ENCODE peak calls at places on chromosomes 1 and 21, in seven cellular contexts. M is adrenal gland, Y is K562, X is left ventricle myocardium inferior, F is lung, I is heart right ventricle, V is Peyer's patch. Z is an unnamed sample.

GRCh38 chr1:25744140-25744581 is 55.8 kb upstream of the SELENON start:
- DNase-seq in M (peak; percentile 77), Y (peak; percentile 27), X (peak; percentile 73), F (peak; percentile 68), I (peak; percentile 78), V (no peak), Z (no peak)

GRCh38 chr1:211951856-211952255 is 83.5 kb downstream of the INTS7 start:
- DNase-seq in M (no peak), Y (no peak), X (no peak), F (no peak), I (no peak), V (no peak), Z (peak; percentile 91)

GRCh38 chr1:235041201-235041600 is 87.4 kb downstream of the TOMM20 start:
- DNase-seq in M (no peak), Y (no peak), X (no peak), F (no peak), I (no peak), V (no peak), Z (no peak)

GRCh38 chr1:232385221-232385620 is 244.7 kb downstream of the SIPA1L2 start:
- DNase-seq in M (no peak), Y (no peak), X (no peak), F (no peak), I (no peak), V (no peak), Z (peak; percentile 41)

GRCh38 chr1:41038110-41038509 is 16.6 kb upstream of the SLFNL1 start:
- DNase-seq in M (no peak), Y (no peak), X (no peak), F (no peak), I (no peak), V (no peak), Z (no peak)

GRCh38 chr21:30146558-30147282 is 19.9 kb downstream of the CLDN17 start:
- DNase-seq in M (no peak), Y (no peak), X (no peak), F (no peak), I (no peak), V (no peak), Z (no peak)

GRCh38 chr1:12111741-12112140 is 48.6 kb downstream of the TNFRSF8 start:
- DNase-seq in M (no peak), Y (no peak), X (no peak), F (no peak), I (no peak), V (no peak), Z (no peak)

GRCh38 chr1:165143437-165144065 is 213.0 kb downstream of the LMX1A start:
- DNase-seq in M (peak; percentile 29), Y (peak; percentile 59), X (no peak), F (no peak), I (no peak), V (no peak), Z (no peak)

GRCh38 chr1:175448467-175448866 is 255.9 kb upstream of the KIAA0040 start:
- DNase-seq in M (no peak), Y (no peak), X (no peak), F (no peak), I (no peak), V (no peak), Z (no peak)

GRCh38 chr1:230365723-230366307 is 60.3 kb downstream of the PGBD5 start:
- DNase-seq in M (no peak), Y (no peak), X (no peak), F (no peak), I (no peak), V (no peak), Z (no peak)

GRCh38 chr1:56094168-56094567 is 485.2 kb downstream of the PLPP3 start:
- DNase-seq in M (no peak), Y (no peak), X (no peak), F (no peak), I (no peak), V (no peak), Z (no peak)

GRCh38 chr1:110630770-110631663 is 24.9 kb upstream of the KCNA2 start:
- DNase-seq in M (peak; percentile 84), Y (peak; percentile 84), X (peak; percentile 73), F (peak; percentile 83), I (peak; percentile 83), V (peak; percentile 88), Z (no peak)

GRCh38 chr1:211320980-211321379 is 5.7 kb upstream of the TRAF5 start:
- DNase-seq in M (no peak), Y (no peak), X (no peak), F (no peak), I (no peak), V (no peak), Z (no peak)

GRCh38 chr1:87981386-87981785 is 652.7 kb downstream of the LMO4 start:
- DNase-seq in M (no peak), Y (no peak), X (no peak), F (no peak), I (no peak), V (no peak), Z (no peak)

GRCh38 chr1:184890539-184890973 is 83.8 kb downstream of the NIBAN1 start:
- DNase-seq in M (peak; percentile 70), Y (no peak), X (no peak), F (no peak), I (peak; percentile 64), V (no peak), Z (no peak)

GRCh38 chr1:216723274-216723780 is at the start of gene ESRRG:
- DNase-seq in M (peak; percentile 78), Y (no peak), X (peak; percentile 64), F (no peak), I (peak; percentile 56), V (no peak), Z (peak; percentile 4)

GRCh38 chr1:246727594-246727993 is 3.4 kb downstream of the SCCPDH start:
- DNase-seq in M (no peak), Y (no peak), X (no peak), F (no peak), I (no peak), V (no peak), Z (no peak)

GRCh38 chr1:194295690-194296089 is 1109.3 kb upstream of the B3GALT2 start:
- DNase-seq in M (no peak), Y (peak; percentile 11), X (no peak), F (no peak), I (peak; percentile 7), V (no peak), Z (no peak)

GRCh38 chr1:7280257-7280656 is 490.8 kb upstream of the VAMP3 start:
- DNase-seq in M (no peak), Y (no peak), X (no peak), F (peak; percentile 4), I (no peak), V (no peak), Z (no peak)

GRCh38 chr1:20184481-20184900 is 1.4 kb upstream of the UBXN10 start:
- DNase-seq in M (no peak), Y (peak; percentile 83), X (no peak), F (no peak), I (no peak), V (no peak), Z (no peak)

GRCh38 chr1:11930571-11931445 is 3.7 kb upstream of the PLOD1 start:
- DNase-seq in M (no peak), Y (no peak), X (peak; percentile 53), F (no peak), I (peak; percentile 71), V (no peak), Z (no peak)

DNA sequence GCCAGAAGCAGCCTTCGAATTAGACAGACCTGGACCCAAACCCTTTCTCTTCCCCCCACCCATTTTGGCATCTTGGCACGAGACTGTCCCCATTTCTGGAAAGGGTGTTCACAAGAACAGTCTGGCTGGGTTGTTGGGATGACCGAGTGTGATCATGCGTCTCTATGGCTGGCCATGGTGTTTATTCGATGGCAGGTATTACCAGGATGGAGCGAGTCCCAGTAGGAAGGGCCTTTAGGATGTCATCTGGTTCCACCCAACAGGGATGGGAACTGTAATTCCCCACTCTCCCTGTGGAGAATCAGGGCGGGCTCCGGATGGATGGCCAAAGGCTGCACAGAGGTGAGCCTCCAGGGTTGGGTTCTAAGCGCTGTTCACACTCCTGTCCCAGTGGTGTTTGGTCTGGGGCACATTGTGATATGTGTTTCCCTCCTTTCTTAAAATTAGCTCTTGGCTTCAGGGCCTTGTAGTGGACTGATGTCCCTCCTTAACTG is 33.4 kb upstream of the ATP5PO start:
- DNase-seq in M (no peak), Y (no peak), X (no peak), F (no peak), I (no peak), V (no peak), Z (no peak)
- H3K4me3 ChIP-seq in M (no peak overlapping the region), Y (no peak overlapping the region), X (no peak overlapping the region), F (no peak overlapping the region), I (no peak overlapping the region), V (no peak overlapping the region), Z (no peak overlapping the region)

DNA sequence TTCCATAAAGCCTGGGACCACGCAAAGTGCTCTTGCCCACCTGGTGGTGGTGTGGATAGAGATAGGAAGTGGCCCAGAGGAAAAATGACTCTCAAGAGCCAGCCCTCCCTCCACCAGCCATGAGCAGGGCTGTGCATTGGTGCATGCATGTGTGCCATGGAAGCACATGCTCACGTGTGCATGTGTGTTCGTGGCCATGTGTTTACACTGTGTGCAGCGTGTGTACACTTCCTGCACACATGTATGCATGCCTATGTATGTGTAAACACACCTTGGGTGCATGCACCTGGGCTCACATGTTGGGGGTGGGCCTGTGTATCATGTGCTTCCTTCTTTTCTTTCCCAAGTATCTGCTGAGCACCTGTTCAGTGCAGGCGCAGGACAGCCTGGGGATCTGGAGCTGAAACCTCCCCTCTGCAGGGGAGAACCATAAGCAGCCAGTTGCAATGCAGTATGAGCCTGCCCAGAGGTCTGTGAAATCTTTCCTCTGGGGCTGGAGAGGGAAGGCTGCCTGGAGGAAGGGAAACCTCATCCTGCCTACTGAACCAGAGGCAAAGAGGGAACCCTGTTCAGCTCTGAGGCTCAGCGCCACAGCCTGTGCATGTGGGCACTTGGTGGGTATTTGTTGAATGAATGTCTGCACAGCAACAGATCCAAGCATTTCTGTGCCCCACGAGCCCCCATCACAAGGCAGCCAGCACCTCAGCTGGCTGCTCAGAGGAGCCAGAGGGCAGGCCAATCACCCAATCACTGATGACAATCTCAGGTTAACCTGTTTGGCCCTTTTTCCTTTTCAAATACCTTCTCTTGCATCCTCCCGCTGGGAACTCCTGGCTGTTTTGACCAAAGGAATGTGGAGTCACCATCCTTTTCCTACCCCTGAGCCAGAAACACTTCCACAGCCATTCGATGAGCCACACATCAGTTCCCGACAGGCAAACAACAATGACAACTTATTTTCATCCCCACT is 327.0 kb downstream of the NPHP4 start:
- DNase-seq in M (no peak), Y (no peak), X (no peak), F (no peak), I (no peak), V (no peak), Z (no peak)
- TF ChIP-seq CTCF in M (no peak), Y (no peak), X (no peak), F (no peak), I (no peak), V (no peak), Z (no peak)

DNA sequence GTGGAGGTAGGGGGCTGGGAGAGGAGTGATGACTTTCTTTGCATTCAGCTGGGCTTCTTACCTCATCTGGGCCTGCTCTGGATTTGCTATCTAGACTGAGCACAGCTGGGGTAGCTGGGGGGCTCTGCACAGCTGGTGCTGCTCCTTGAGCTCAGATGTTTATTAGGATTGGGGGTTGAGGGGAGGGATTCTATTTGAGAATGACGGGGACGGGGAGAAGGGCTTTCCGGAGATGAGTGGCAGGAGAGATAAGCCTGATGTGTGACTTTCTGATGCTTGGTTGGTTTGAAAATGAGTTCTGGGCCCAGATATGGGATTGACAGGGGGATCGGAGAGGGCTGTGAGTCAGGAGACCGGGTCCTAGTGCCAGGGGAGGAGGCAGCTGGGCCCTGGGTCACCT is 146.1 kb upstream of the CSF3R start:
- DNase-seq in M (no peak), Y (peak; percentile 16), X (no peak), F (no peak), I (no peak), V (no peak), Z (no peak)
- H3K27me3 ChIP-seq in M (peaks cover 7% of the 10 kb centered on the region), Y (peaks cover 22% of the 10 kb centered on the region), X (peaks cover 85% of the 10 kb centered on the region), F (no peaks in the 10 kb centered on the region), I (peaks cover 14% of the 10 kb centered on the region), V (no peaks in the 10 kb centered on the region), Z (peaks cover 3% of the 10 kb centered on the region)

GRCh38 chr1:228058981-228059535 is 23.4 kb upstream of the ARF1 start:
- DNase-seq in M (no peak), Y (no peak), X (no peak), F (no peak), I (no peak), V (no peak), Z (no peak)
- H3K4me3 ChIP-seq in M (peak overlapping the region; percentile 40), Y (no peak overlapping the region), X (peak overlapping the region; percentile 10), F (peak overlapping the region; percentile 5), I (no peak overlapping the region), V (peak overlapping the region; percentile 54), Z (no peak overlapping the region)